ENCODE peak calls at places on chromosomes 6 and 20, in eight cellular contexts. N, F, Z, A, G, X, H and M are unnamed samples.

GRCh38 chr6:108562503-108562993 is 1.8 kb downstream of the FOXO3 start:
- DNase-seq in H (peak; percentile 47), F (peak; percentile 95), G (peak; percentile 88), Z (peak; percentile 66), A (peak; percentile 92), N (peak; percentile 77), X (peak; percentile 79), M (peak; percentile 81)

GRCh38 chr20:19709635-19710335 is 48.3 kb upstream of the RIN2 start:
- DNase-seq in A (no peak), X (no peak), H (no peak), F (no peak), Z (no peak), N (no peak), G (no peak), M (no peak)

GRCh38 chr20:23434521-23435313 is 4.8 kb upstream of the CSTL1 start:
- DNase-seq in Z (peak; percentile 25), X (no peak), G (no peak), N (no peak), A (no peak), H (no peak), F (peak; percentile 18), M (no peak)

GRCh38 chr6:52233975-52234823 is 10.1 kb downstream of the IL17F start:
- DNase-seq in X (no peak), A (peak; percentile 70), G (peak; percentile 52), H (peak; percentile 69), Z (peak; percentile 62), N (no peak), F (peak; percentile 84), M (no peak)

GRCh38 chr6:37137201-37137880 is 32.6 kb upstream of the PIM1 start:
- DNase-seq in X (no peak), G (peak; percentile 32), N (no peak), F (peak; percentile 94), A (no peak), Z (peak; percentile 96), H (peak; percentile 99), M (no peak)

GRCh38 chr6:110530671-110531070 is 54.3 kb upstream of the SLC22A16 start:
- DNase-seq in A (no peak), X (no peak), F (no peak), G (no peak), H (peak; percentile 41), Z (no peak), N (no peak), M (no peak)

GRCh38 chr20:22438926-22439325 is 145.4 kb downstream of the FOXA2 start:
- DNase-seq in N (no peak), H (no peak), F (peak; percentile 70), Z (no peak), A (no peak), G (no peak), X (no peak), M (no peak)

GRCh38 chr20:62512812-62513211 is 37.0 kb upstream of the GATA5 start:
- DNase-seq in N (no peak), Z (no peak), F (no peak), H (no peak), A (no peak), X (no peak), G (no peak), M (no peak)

GRCh38 chr20:61449916-61450315 is 197.9 kb downstream of the CDH4 start:
- DNase-seq in A (no peak), G (no peak), X (no peak), F (no peak), N (no peak), H (no peak), Z (peak; percentile 22), M (no peak)

GRCh38 chr20:63699466-63700198 is 3.2 kb downstream of the TNFRSF6B start:
- DNase-seq in N (peak; percentile 37), H (no peak), Z (no peak), F (peak; percentile 50), A (peak; percentile 26), X (peak; percentile 75), G (no peak), M (no peak)

GRCh38 chr20:62772994-62773858 is 23.0 kb upstream of the MRGBP start:
- DNase-seq in A (no peak), X (no peak), N (no peak), G (peak; percentile 69), H (no peak), F (no peak), Z (no peak), M (no peak)

GRCh38 chr6:154159126-154159525 is 120.1 kb downstream of the OPRM1 start:
- DNase-seq in Z (no peak), H (no peak), N (no peak), G (no peak), X (no peak), A (no peak), F (no peak), M (no peak)

GRCh38 chr6:16761469-16762264 is 407 bp upstream of the ATXN1 start:
- DNase-seq in Z (peak; percentile 92), N (peak; percentile 92), G (peak; percentile 92), H (peak; percentile 90), F (peak; percentile 95), X (peak; percentile 95), A (peak; percentile 91), M (peak; percentile 90)

GRCh38 chr20:24340933-24341332 is 128.5 kb upstream of the SYNDIG1 start:
- DNase-seq in F (no peak), X (no peak), A (no peak), H (no peak), N (no peak), G (no peak), Z (no peak), M (no peak)

GRCh38 chr6:36414481-36414880 is 27.0 kb upstream of the ETV7 start:
- DNase-seq in N (no peak), X (no peak), H (no peak), A (no peak), F (no peak), Z (no peak), G (no peak), M (no peak)

GRCh38 chr6:11280394-11280793 is 47.9 kb upstream of the NEDD9 start:
- DNase-seq in X (no peak), F (no peak), N (no peak), H (no peak), Z (no peak), A (no peak), G (no peak), M (no peak)

GRCh38 chr6:168540713-168541291 is 99.8 kb downstream of the SMOC2 start:
- DNase-seq in F (peak; percentile 86), A (peak; percentile 83), G (no peak), N (no peak), X (no peak), Z (no peak), H (no peak), M (no peak)

GRCh38 chr6:168542301-168542700 is 101.3 kb downstream of the SMOC2 start:
- DNase-seq in X (no peak), N (peak; percentile 16), F (no peak), A (no peak), Z (no peak), H (no peak), G (no peak), M (no peak)

GRCh38 chr6:168537485-168537884 is 96.5 kb downstream of the SMOC2 start:
- DNase-seq in F (no peak), Z (no peak), G (no peak), H (no peak), A (no peak), X (no peak), N (no peak), M (no peak)

GRCh38 chr6:168538892-168539811 is 98.2 kb downstream of the SMOC2 start:
- DNase-seq in F (no peak), G (no peak), H (no peak), A (no peak), X (no peak), Z (no peak), N (no peak), M (no peak)

DNA sequence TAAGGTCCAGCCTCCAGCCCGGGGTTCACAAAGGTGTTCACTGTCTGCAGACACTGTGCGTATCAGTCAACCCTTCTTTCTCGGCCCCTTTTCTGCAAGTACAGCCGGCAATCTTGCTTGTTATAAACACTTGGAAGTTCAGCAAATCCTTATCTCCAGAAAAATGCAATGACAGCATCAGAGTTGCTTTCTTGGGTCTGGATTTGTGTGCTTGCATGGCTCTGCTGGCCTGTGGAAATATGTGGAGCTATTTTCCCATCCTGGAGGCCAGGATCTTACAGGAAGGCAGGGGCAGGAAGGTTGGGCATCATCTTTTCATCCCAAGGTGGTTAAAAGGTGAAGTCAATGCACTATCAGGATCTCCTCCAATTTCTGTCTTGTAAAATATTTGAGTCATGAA is 100.3 kb downstream of the SMOC2 start:
- DNase-seq in Z (no peak), X (no peak), H (no peak), F (no peak), G (no peak), N (no peak), A (no peak), M (no peak)
- H3K27me3 ChIP-seq in Z (no peaks in the 10 kb centered on the region), X (peaks cover 7% of the 10 kb centered on the region), H (no peaks in the 10 kb centered on the region), F (no peaks in the 10 kb centered on the region), G (no peaks in the 10 kb centered on the region), N (no peaks in the 10 kb centered on the region), A (no peaks in the 10 kb centered on the region), M (no peaks in the 10 kb centered on the region)

DNA sequence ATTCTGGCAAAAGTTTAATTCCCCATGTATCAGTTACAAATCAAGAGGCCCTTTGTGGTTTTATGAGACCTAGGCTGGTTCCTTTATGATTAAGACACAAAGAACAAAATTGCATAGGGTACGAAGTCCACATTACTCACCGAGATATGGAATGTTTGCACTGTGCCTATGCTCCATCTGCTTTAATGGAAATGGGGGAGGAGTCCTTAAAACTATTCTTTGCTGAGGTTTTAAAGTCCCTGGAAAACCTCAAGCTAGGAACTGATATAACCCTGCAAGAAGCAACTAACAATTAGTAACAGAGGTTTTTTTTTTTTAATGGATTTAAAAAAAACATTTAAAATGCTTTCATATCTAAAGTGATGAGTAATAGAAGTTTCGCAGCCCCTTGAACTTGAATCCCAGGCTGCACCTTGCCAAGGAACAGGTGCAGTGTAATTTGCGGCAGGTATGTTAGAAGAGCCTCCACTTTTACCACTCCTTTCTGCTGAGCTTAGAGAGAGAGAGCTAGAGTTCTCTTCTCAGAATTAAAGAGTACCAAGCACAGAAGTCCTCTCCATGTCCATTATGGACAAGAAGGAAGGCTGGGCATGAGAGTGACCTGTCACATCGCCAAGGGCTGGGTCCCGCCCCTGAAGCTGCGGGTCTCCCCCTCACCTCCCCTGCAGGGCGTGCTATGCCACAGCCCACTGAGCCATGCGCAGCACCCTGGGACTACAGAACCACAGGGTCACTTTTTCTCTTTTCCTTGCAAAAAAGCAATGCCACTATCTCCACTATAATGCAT is 2.3 kb downstream of the SERPINB1 start:
- DNase-seq in X (no peak), N (no peak), F (no peak), G (peak; percentile 60), H (peak; percentile 49), A (no peak), Z (no peak), M (no peak)
- H3K27ac ChIP-seq in X (no peak overlapping the region), N (peak overlapping the region; percentile 98), F (no peak overlapping the region), G (peak overlapping the region; percentile 99), H (no peak overlapping the region), A (no peak overlapping the region), Z (no peak overlapping the region), M (peak overlapping the region; percentile 96)

GRCh38 chr20:57559658-57560553 is 1.0 kb upstream of the PCK1 start:
- DNase-seq in N (no peak), X (no peak), F (no peak), H (no peak), Z (no peak), G (no peak), A (no peak), M (no peak)
- H3K27me3 ChIP-seq in N (peaks cover 23% of the 10 kb centered on the region), X (peaks cover 28% of the 10 kb centered on the region), F (no peaks in the 10 kb centered on the region), H (peaks cover 3% of the 10 kb centered on the region), Z (peaks cover 56% of the 10 kb centered on the region), G (no peaks in the 10 kb centered on the region), A (no peaks in the 10 kb centered on the region), M (no peaks in the 10 kb centered on the region)

DNA sequence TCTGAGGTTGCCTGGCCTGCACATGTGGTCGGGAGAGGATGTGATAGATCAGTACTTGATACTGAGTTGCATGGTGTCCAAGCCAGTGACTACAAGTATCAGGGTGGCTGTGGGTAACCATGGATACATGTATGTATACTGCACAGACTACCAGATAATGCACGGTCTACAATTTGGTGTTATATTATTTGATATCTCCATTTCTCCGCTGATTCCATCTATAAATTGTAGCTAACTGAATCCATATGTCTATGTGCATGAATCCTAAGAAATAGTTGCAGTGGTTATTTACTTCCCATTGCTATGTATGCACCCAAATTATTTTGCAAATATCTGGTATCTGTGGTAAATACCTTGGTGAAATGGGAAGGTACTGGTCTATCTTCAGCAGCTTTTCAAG is 83.8 kb upstream of the KIF25 start:
- DNase-seq in A (no peak), X (no peak), F (no peak), G (no peak), Z (no peak), N (no peak), H (no peak), M (no peak)
- H3K27ac ChIP-seq in A (no peak overlapping the region), X (no peak overlapping the region), F (no peak overlapping the region), G (no peak overlapping the region), Z (no peak overlapping the region), N (no peak overlapping the region), H (no peak overlapping the region), M (no peak overlapping the region)